ENCODE peak calls at places on chromosomes 2 and 18, in nine cellular contexts. E, W, Z, I, T, Y, V, F and O are unnamed samples.

GRCh38 chr2:152594022-152594712 is 123.1 kb downstream of the PRPF40A start:
- DNase-seq in E (peak; percentile 88), W (peak; percentile 49), Z (no peak), I (no peak), T (no peak), Y (no peak), V (peak; percentile 57), F (peak; percentile 23), O (no peak)

GRCh38 chr2:100416939-100417744 is at the start of gene CHST10:
- DNase-seq in E (peak; percentile 46), W (peak; percentile 89), Z (no peak), I (peak; percentile 56), T (peak; percentile 85), Y (no peak), V (no peak), F (no peak), O (no peak)

GRCh38 chr2:127400897-127401756 is 13.4 kb upstream of the MAP3K2 start:
- DNase-seq in E (no peak), W (peak; percentile 20), Z (no peak), I (peak; percentile 35), T (peak; percentile 21), Y (no peak), V (no peak), F (no peak), O (peak; percentile 79)

GRCh38 chr2:148893906-148894305 is 18.9 kb downstream of the KIF5C start:
- DNase-seq in E (no peak), W (no peak), Z (no peak), I (no peak), T (no peak), Y (no peak), V (no peak), F (no peak), O (no peak)

GRCh38 chr2:226791487-226792081 is 8.0 kb downstream of the IRS1 start:
- DNase-seq in E (peak; percentile 83), W (peak; percentile 99), Z (peak; percentile 89), I (peak; percentile 88), T (peak; percentile 95), Y (no peak), V (no peak), F (peak; percentile 56), O (peak; percentile 73)

GRCh38 chr2:201414099-201415023 is 36.9 kb downstream of the TRAK2 start:
- DNase-seq in E (no peak), W (peak; percentile 42), Z (no peak), I (peak; percentile 76), T (peak; percentile 57), Y (no peak), V (peak; percentile 22), F (no peak), O (peak; percentile 37)

GRCh38 chr2:174259981-174260380 is 11.6 kb upstream of the OLA1 start:
- DNase-seq in E (no peak), W (no peak), Z (no peak), I (peak; percentile 90), T (peak; percentile 85), Y (peak; percentile 26), V (no peak), F (no peak), O (peak; percentile 32)

GRCh38 chr2:66866331-66867037 is 431.6 kb downstream of the MEIS1 start:
- DNase-seq in E (no peak), W (no peak), Z (no peak), I (no peak), T (no peak), Y (no peak), V (no peak), F (no peak), O (no peak)

GRCh38 chr2:130374587-130375290 is 18.9 kb downstream of the PTPN18 start:
- DNase-seq in E (no peak), W (no peak), Z (no peak), I (peak; percentile 65), T (peak; percentile 25), Y (no peak), V (no peak), F (no peak), O (peak; percentile 46)

GRCh38 chr18:27685071-27685470 is 491.9 kb downstream of the CDH2 start:
- DNase-seq in E (no peak), W (no peak), Z (no peak), I (no peak), T (no peak), Y (no peak), V (no peak), F (no peak), O (no peak)